ENCODE peak calls at places on chromosomes 7 and 10, in seven cellular contexts. One of them, this sample, is unnamed.

GRCh38 chr10:12504628-12505027 is 155.3 kb downstream of the CAMK1D start:
- DNase-seq in cardiac fibroblast: no peak
- DNase-seq in AG09309: no peak
- DNase-seq in PC-9: no peak
- DNase-seq in uterus: no peak
- DNase-seq in fibroblast of lung: no peak
- DNase-seq in adrenal gland: no peak
- DNase-seq in this sample: no peak

GRCh38 chr10:72834183-72834825 is 59.2 kb upstream of the OIT3 start:
- DNase-seq in PC-9: peak
- DNase-seq in cardiac fibroblast: peak
- DNase-seq in AG09309: peak
- DNase-seq in fibroblast of lung: peak
- DNase-seq in adrenal gland: peak
- DNase-seq in uterus: peak
- DNase-seq in this sample: peak

GRCh38 chr10:112030431-112030830 is 153.1 kb downstream of the GPAM start:
- DNase-seq in fibroblast of lung: no peak
- DNase-seq in uterus: no peak
- DNase-seq in adrenal gland: no peak
- DNase-seq in cardiac fibroblast: no peak
- DNase-seq in AG09309: no peak
- DNase-seq in PC-9: no peak
- DNase-seq in this sample: no peak

GRCh38 chr7:73646785-73647724 is 20.6 kb upstream of the VPS37D start:
- DNase-seq in PC-9: no peak
- DNase-seq in uterus: no peak
- DNase-seq in cardiac fibroblast: no peak
- DNase-seq in fibroblast of lung: no peak
- DNase-seq in AG09309: no peak
- DNase-seq in adrenal gland: no peak
- DNase-seq in this sample: no peak

GRCh38 chr7:27176962-27177794 is 3.1 kb upstream of the HOXA10 start:
- DNase-seq in uterus: peak
- DNase-seq in adrenal gland: no peak
- DNase-seq in fibroblast of lung: no peak
- DNase-seq in AG09309: no peak
- DNase-seq in PC-9: no peak
- DNase-seq in cardiac fibroblast: no peak
- DNase-seq in this sample: peak

GRCh38 chr10:48541144-48541795 is 63.6 kb downstream of the ARHGAP22 start:
- DNase-seq in AG09309: no peak
- DNase-seq in fibroblast of lung: no peak
- DNase-seq in cardiac fibroblast: no peak
- DNase-seq in PC-9: no peak
- DNase-seq in adrenal gland: no peak
- DNase-seq in uterus: no peak
- DNase-seq in this sample: no peak

GRCh38 chr10:17394854-17395253 is 59.5 kb downstream of the ST8SIA6 start:
- DNase-seq in adrenal gland: no peak
- DNase-seq in fibroblast of lung: no peak
- DNase-seq in AG09309: no peak
- DNase-seq in cardiac fibroblast: no peak
- DNase-seq in PC-9: no peak
- DNase-seq in uterus: no peak
- DNase-seq in this sample: no peak

GRCh38 chr7:154875297-154875696 is 127.6 kb downstream of the PAXIP1 start:
- DNase-seq in PC-9: no peak
- DNase-seq in uterus: no peak
- DNase-seq in cardiac fibroblast: no peak
- DNase-seq in AG09309: no peak
- DNase-seq in fibroblast of lung: no peak
- DNase-seq in adrenal gland: no peak
- DNase-seq in this sample: no peak

GRCh38 chr10:118865998-118866778 is 111.4 kb upstream of the CACUL1 start:
- DNase-seq in uterus: no peak
- DNase-seq in AG09309: no peak
- DNase-seq in fibroblast of lung: no peak
- DNase-seq in PC-9: no peak
- DNase-seq in adrenal gland: no peak
- DNase-seq in cardiac fibroblast: no peak
- DNase-seq in this sample: no peak

GRCh38 chr7:84009051-84009450 is 185.5 kb downstream of the SEMA3A start:
- DNase-seq in uterus: no peak
- DNase-seq in adrenal gland: no peak
- DNase-seq in AG09309: no peak
- DNase-seq in cardiac fibroblast: peak
- DNase-seq in fibroblast of lung: peak
- DNase-seq in PC-9: no peak
- DNase-seq in this sample: no peak

GRCh38 chr7:134428942-134429341 is 30.0 kb downstream of the AKR1B1 start:
- DNase-seq in uterus: no peak
- DNase-seq in cardiac fibroblast: no peak
- DNase-seq in adrenal gland: no peak
- DNase-seq in PC-9: no peak
- DNase-seq in fibroblast of lung: no peak
- DNase-seq in AG09309: no peak
- DNase-seq in this sample: no peak

GRCh38 chr10:43166207-43166878 is 28.1 kb downstream of the CSGALNACT2 start:
- DNase-seq in PC-9: peak
- DNase-seq in AG09309: no peak
- DNase-seq in uterus: no peak
- DNase-seq in fibroblast of lung: no peak
- DNase-seq in cardiac fibroblast: no peak
- DNase-seq in adrenal gland: no peak
- DNase-seq in this sample: no peak

GRCh38 chr10:44974082-44974627 is 4.5 kb downstream of the DEPP1 start:
- DNase-seq in adrenal gland: no peak
- DNase-seq in uterus: no peak
- DNase-seq in PC-9: no peak
- DNase-seq in cardiac fibroblast: no peak
- DNase-seq in AG09309: no peak
- DNase-seq in fibroblast of lung: no peak
- DNase-seq in this sample: no peak

GRCh38 chr10:44973323-44974081 is 5.1 kb downstream of the DEPP1 start:
- DNase-seq in uterus: no peak
- DNase-seq in AG09309: no peak
- DNase-seq in PC-9: no peak
- DNase-seq in adrenal gland: peak
- DNase-seq in cardiac fibroblast: no peak
- DNase-seq in fibroblast of lung: no peak
- DNase-seq in this sample: no peak

GRCh38 chr10:44976352-44977198 is 2.0 kb downstream of the DEPP1 start:
- DNase-seq in uterus: no peak
- DNase-seq in adrenal gland: no peak
- DNase-seq in AG09309: no peak
- DNase-seq in PC-9: no peak
- DNase-seq in fibroblast of lung: no peak
- DNase-seq in cardiac fibroblast: no peak
- DNase-seq in this sample: no peak

GRCh38 chr10:44975487-44976331 is 2.9 kb downstream of the DEPP1 start:
- DNase-seq in AG09309: no peak
- DNase-seq in PC-9: peak
- DNase-seq in cardiac fibroblast: peak
- DNase-seq in adrenal gland: no peak
- DNase-seq in uterus: peak
- DNase-seq in fibroblast of lung: peak
- DNase-seq in this sample: peak

GRCh38 chr10:44974628-44975431 is 3.8 kb downstream of the DEPP1 start:
- DNase-seq in fibroblast of lung: peak
- DNase-seq in PC-9: no peak
- DNase-seq in uterus: peak
- DNase-seq in AG09309: no peak
- DNase-seq in adrenal gland: no peak
- DNase-seq in cardiac fibroblast: peak
- DNase-seq in this sample: peak
- H3K4me3 ChIP-seq in fibroblast of lung: peak
- H3K4me3 ChIP-seq in PC-9: peak
- H3K4me3 ChIP-seq in uterus: peak
- H3K4me3 ChIP-seq in AG09309: peak
- H3K4me3 ChIP-seq in adrenal gland: no peak
- H3K4me3 ChIP-seq in cardiac fibroblast: peak
- H3K4me3 ChIP-seq in this sample: peak

GRCh38 chr10:75240329-75240728 is 4.6 kb upstream of the COMTD1 start:
- DNase-seq in AG09309: no peak
- DNase-seq in uterus: no peak
- DNase-seq in PC-9: peak
- DNase-seq in fibroblast of lung: no peak
- DNase-seq in adrenal gland: no peak
- DNase-seq in cardiac fibroblast: no peak
- DNase-seq in this sample: no peak
- TF ChIP-seq CTCF in AG09309: no peak
- TF ChIP-seq CTCF in uterus: no peak
- TF ChIP-seq CTCF in PC-9: no peak
- TF ChIP-seq CTCF in fibroblast of lung: no peak
- TF ChIP-seq CTCF in adrenal gland: no peak
- TF ChIP-seq CTCF in cardiac fibroblast: no peak
- TF ChIP-seq CTCF in this sample: no peak

GRCh38 chr10:97683556-97684357 is 3.3 kb downstream of the AVPI1 start:
- DNase-seq in AG09309: no peak
- DNase-seq in adrenal gland: peak
- DNase-seq in cardiac fibroblast: peak
- DNase-seq in uterus: no peak
- DNase-seq in PC-9: peak
- DNase-seq in fibroblast of lung: peak
- DNase-seq in this sample: peak
- H3K4me3 ChIP-seq in AG09309: peak
- H3K4me3 ChIP-seq in adrenal gland: no peak
- H3K4me3 ChIP-seq in cardiac fibroblast: no peak
- H3K4me3 ChIP-seq in uterus: peak
- H3K4me3 ChIP-seq in PC-9: peak
- H3K4me3 ChIP-seq in fibroblast of lung: no peak
- H3K4me3 ChIP-seq in this sample: peak

GRCh38 chr7:47783456-47784240 is 164.6 kb downstream of the PKD1L1 start:
- DNase-seq in cardiac fibroblast: peak
- DNase-seq in AG09309: peak
- DNase-seq in uterus: peak
- DNase-seq in adrenal gland: peak
- DNase-seq in fibroblast of lung: peak
- DNase-seq in PC-9: peak
- DNase-seq in this sample: peak

GRCh38 chr7:47785923-47786556 is 162.2 kb downstream of the PKD1L1 start:
- DNase-seq in uterus: no peak
- DNase-seq in adrenal gland: no peak
- DNase-seq in PC-9: peak
- DNase-seq in fibroblast of lung: peak
- DNase-seq in AG09309: no peak
- DNase-seq in cardiac fibroblast: peak
- DNase-seq in this sample: no peak

GRCh38 chr7:47788083-47788482 is 160.2 kb downstream of the PKD1L1 start:
- DNase-seq in PC-9: no peak
- DNase-seq in uterus: no peak
- DNase-seq in AG09309: no peak
- DNase-seq in adrenal gland: no peak
- DNase-seq in cardiac fibroblast: no peak
- DNase-seq in fibroblast of lung: no peak
- DNase-seq in this sample: no peak

GRCh38 chr7:47787249-47788069 is 160.8 kb downstream of the PKD1L1 start:
- DNase-seq in AG09309: no peak
- DNase-seq in fibroblast of lung: no peak
- DNase-seq in cardiac fibroblast: no peak
- DNase-seq in uterus: no peak
- DNase-seq in PC-9: no peak
- DNase-seq in adrenal gland: no peak
- DNase-seq in this sample: peak

GRCh38 chr7:47786557-47787248 is 161.6 kb downstream of the PKD1L1 start:
- DNase-seq in fibroblast of lung: peak
- DNase-seq in cardiac fibroblast: peak
- DNase-seq in adrenal gland: peak
- DNase-seq in AG09309: peak
- DNase-seq in PC-9: peak
- DNase-seq in uterus: peak
- DNase-seq in this sample: peak
- TF ChIP-seq CTCF in fibroblast of lung: no peak
- TF ChIP-seq CTCF in cardiac fibroblast: no peak
- TF ChIP-seq CTCF in adrenal gland: no peak
- TF ChIP-seq CTCF in AG09309: no peak
- TF ChIP-seq CTCF in PC-9: no peak
- TF ChIP-seq CTCF in uterus: no peak
- TF ChIP-seq CTCF in this sample: no peak

DNA sequence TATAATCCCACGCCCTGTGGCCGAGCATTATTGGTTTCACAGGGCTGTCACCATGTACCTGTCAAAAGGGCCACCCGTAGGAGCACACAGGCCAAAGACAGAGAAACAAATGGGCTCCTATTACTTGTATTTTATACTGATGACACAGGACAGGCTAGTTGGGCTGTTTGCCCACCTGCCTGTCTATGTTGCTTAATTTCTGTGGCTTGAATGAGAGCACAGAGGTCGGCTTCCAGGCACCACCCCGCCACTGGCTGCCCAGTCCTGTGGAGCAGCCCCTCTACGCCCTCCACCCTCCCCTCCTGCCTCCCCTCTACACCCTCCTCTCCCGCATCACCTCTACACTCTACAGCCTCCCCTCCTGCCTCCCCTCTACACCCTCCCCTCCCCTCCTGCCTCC is 652.9 kb downstream of the SDK1 start:
- DNase-seq in AG09309: no peak
- DNase-seq in PC-9: no peak
- DNase-seq in fibroblast of lung: no peak
- DNase-seq in uterus: no peak
- DNase-seq in adrenal gland: no peak
- DNase-seq in cardiac fibroblast: no peak
- DNase-seq in this sample: no peak
- H3K4me3 ChIP-seq in AG09309: no peak
- H3K4me3 ChIP-seq in PC-9: no peak
- H3K4me3 ChIP-seq in fibroblast of lung: no peak
- H3K4me3 ChIP-seq in uterus: no peak
- H3K4me3 ChIP-seq in adrenal gland: no peak
- H3K4me3 ChIP-seq in cardiac fibroblast: no peak
- H3K4me3 ChIP-seq in this sample: no peak

DNA sequence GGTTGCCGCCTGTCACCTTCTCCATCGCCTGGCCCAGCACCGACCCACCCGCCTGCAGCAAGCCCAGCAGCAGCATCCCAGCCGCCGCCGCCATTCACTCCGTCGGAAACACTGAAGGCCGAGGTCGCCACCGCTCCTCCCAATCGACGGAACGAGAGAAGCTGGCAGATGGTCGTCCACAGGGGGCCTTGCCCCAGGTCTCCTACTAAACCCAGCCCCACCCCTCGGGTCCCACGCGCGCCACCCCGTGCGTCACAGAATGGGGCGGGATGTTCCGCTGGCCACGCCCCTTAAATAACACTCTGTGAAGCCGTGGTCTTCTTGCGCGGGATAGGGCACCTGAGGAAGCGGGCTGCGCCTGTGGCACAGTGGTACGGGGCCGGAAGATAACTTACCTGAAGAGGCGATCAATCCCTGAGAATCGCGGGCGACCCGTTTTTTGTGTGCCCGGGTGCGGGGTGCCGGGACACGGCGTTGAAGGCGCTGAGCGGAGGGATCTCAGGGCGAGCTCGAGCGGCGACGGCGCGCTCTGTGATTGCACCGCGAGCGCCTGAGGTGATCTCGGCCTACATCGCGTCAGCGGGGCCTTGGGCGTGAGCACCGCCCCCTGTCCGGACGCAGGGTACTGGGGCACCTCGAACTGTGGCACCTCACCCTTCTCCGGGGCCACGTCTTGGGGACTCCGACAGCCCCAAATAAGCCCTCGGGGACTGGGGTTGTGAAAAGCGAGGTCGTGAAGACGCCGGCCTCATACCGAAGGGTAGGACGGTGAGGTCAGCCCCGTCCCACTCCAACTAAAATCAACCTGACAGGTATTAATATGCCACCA is at the start of gene CYP51A1:
- DNase-seq in uterus: peak
- DNase-seq in cardiac fibroblast: peak
- DNase-seq in fibroblast of lung: peak
- DNase-seq in PC-9: peak
- DNase-seq in adrenal gland: peak
- DNase-seq in AG09309: peak
- DNase-seq in this sample: peak
- TF ChIP-seq CTCF in uterus: no peak
- TF ChIP-seq CTCF in cardiac fibroblast: no peak
- TF ChIP-seq CTCF in fibroblast of lung: peak
- TF ChIP-seq CTCF in PC-9: no peak
- TF ChIP-seq CTCF in adrenal gland: peak
- TF ChIP-seq CTCF in AG09309: peak
- TF ChIP-seq CTCF in this sample: no peak

This sample was measured in fibroblast of villous mesenchyme.